ENCODE peak calls at places on chromosome 1, in six cellular contexts. U is dorsolateral prefrontal cortex, G is body of pancreas, T is colonic mucosa, P is DND-41, Q is HCT116. Y is an unnamed sample. For H3K27me3, the result is how much of the 10 kb centered on the place peaks cover.

GRCh38 chr1:185373813-185374524 is 56.9 kb upstream of the IVNS1ABP start:
- DNase-seq in U (no peak), G (no peak), T (no peak), P (no peak), Q (no peak), Y (no peak)

GRCh38 chr1:89254658-89255287 is 17.9 kb downstream of the GBP5 start:
- DNase-seq in U (no peak), G (no peak), T (no peak), P (no peak), Q (no peak), Y (no peak)

GRCh38 chr1:212413902-212414327 is 771 bp downstream of the PACC1 start:
- DNase-seq in U (no peak), G (no peak), T (no peak), P (no peak), Q (no peak), Y (no peak)

GRCh38 chr1:246794261-246795093 is 70.3 kb downstream of the SCCPDH start:
- DNase-seq in U (no peak), G (no peak), T (no peak), P (no peak), Q (no peak), Y (no peak)

GRCh38 chr1:67616394-67616985 is 68.5 kb upstream of the GADD45A start:
- DNase-seq in U (no peak), G (no peak), T (no peak), P (no peak), Q (no peak), Y (no peak)

GRCh38 chr1:172388490-172388889 is 32.0 kb upstream of the C1orf105 start:
- DNase-seq in U (no peak), G (no peak), T (no peak), P (no peak), Q (no peak), Y (no peak)

GRCh38 chr1:38140025-38140487 is 93.5 kb upstream of the POU3F1 start:
- DNase-seq in U (no peak), G (no peak), T (no peak), P (no peak), Q (no peak), Y (no peak)

GRCh38 chr1:8116892-8117262 is 90.8 kb upstream of the ERRFI1 start:
- DNase-seq in U (no peak), G (no peak), T (no peak), P (no peak), Q (no peak), Y (no peak)

GRCh38 chr1:5896706-5897105 is 95.5 kb downstream of the NPHP4 start:
- DNase-seq in U (no peak), G (no peak), T (no peak), P (no peak), Q (no peak), Y (no peak)

GRCh38 chr1:147741075-147741474 is 19.3 kb downstream of the GJA5 start:
- DNase-seq in U (no peak), G (no peak), T (no peak), P (no peak), Q (no peak), Y (no peak)

GRCh38 chr1:53686371-53687267 is 52.3 kb downstream of the GLIS1 start:
- DNase-seq in U (no peak), G (no peak), T (no peak), P (no peak), Q (no peak), Y (no peak)

GRCh38 chr1:12454406-12455391 is 163.3 kb downstream of the DHRS3 start:
- DNase-seq in U (no peak), G (no peak), T (no peak), P (no peak), Q (no peak), Y (no peak)

GRCh38 chr1:165592945-165593823 is 37.9 kb upstream of the MGST3 start:
- DNase-seq in U (no peak), G (peak), T (peak), P (peak), Q (peak), Y (peak)

GRCh38 chr1:230317823-230318819 is 108.0 kb downstream of the PGBD5 start:
- DNase-seq in U (no peak), G (peak), T (peak), P (no peak), Q (no peak), Y (no peak)

GRCh38 chr1:53127546-53127945 is 14.9 kb downstream of the SLC1A7 start:
- DNase-seq in U (no peak), G (no peak), T (no peak), P (peak), Q (no peak), Y (no peak)

GRCh38 chr1:225694151-225694603 is 41.3 kb upstream of the ENAH start:
- DNase-seq in U (no peak), G (peak), T (peak), P (no peak), Q (no peak), Y (no peak)

GRCh38 chr1:150194381-150195031 is 41.4 kb downstream of the ANP32E start:
- DNase-seq in U (no peak), G (no peak), T (no peak), P (no peak), Q (no peak), Y (no peak)

GRCh38 chr1:166197141-166197540 is 30.3 kb upstream of the FAM78B start:
- DNase-seq in U (no peak), G (peak), T (no peak), P (no peak), Q (no peak), Y (no peak)

GRCh38 chr1:37945743-37946702 is 830 bp downstream of the INPP5B start:
- DNase-seq in U (no peak), G (peak), T (peak), P (no peak), Q (no peak), Y (no peak)

GRCh38 chr1:161313554-161314200 is 504 bp upstream of the SDHC start:
- DNase-seq in U (peak), G (no peak), T (no peak), P (no peak), Q (no peak), Y (no peak)

GRCh38 chr1:222643603-222643936 is 25.7 kb downstream of the MIA3 start:
- DNase-seq in U (no peak), G (no peak), T (no peak), P (no peak), Q (peak), Y (no peak)

GRCh38 chr1:217506878-217507277 is 124.0 kb downstream of the GPATCH2 start:
- DNase-seq in U (no peak), G (no peak), T (no peak), P (no peak), Q (no peak), Y (no peak)

GRCh38 chr1:205580140-205580922 is 51.5 kb downstream of the ELK4 start:
- DNase-seq in U (no peak), G (peak), T (peak), P (no peak), Q (no peak), Y (no peak)

GRCh38 chr1:80056179-80056578 is 1049.6 kb upstream of the ADGRL4 start:
- DNase-seq in U (no peak), G (no peak), T (no peak), P (no peak), Q (no peak), Y (no peak)

GRCh38 chr1:149844096-149844495 is 55.3 kb upstream of the BOLA1 start:
- DNase-seq in U (no peak), G (no peak), T (peak), P (no peak), Q (no peak), Y (no peak)

GRCh38 chr1:59477286-59477685 is 180.4 kb downstream of the FGGY start:
- DNase-seq in U (no peak), G (no peak), T (no peak), P (peak), Q (peak), Y (no peak)

DNA sequence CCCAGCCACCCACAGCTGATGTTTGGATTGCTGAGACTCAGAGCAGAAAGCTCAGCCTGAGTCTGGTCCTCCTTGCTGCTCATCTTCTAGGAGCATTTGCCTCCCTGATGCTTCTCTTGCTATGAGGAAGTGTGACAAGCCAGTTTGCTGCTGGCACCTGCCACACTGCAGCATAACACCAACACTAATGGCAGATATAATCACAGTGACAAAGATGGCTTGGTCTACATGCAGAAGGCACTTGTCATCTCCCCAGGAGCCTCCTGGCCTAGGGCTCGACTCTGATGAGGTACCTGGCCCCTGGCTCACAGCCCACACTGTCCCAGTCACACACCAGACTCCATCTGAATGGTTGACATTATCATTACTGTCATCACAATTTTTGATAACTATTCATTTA is 13.9 kb upstream of the PSMB2 start:
- DNase-seq in U (no peak), G (no peak), T (no peak), P (no peak), Q (no peak), Y (no peak)
- H3K27me3 ChIP-seq in U (under half), G (under half), T (under half), P (under half), Q (under half), Y (under half)

GRCh38 chr1:231781887-231782286 is 155.3 kb downstream of the DISC1 start:
- DNase-seq in U (no peak), G (no peak), T (no peak), P (no peak), Q (no peak), Y (no peak)
- TF ChIP-seq CTCF in U (no peak), G (no peak), T (no peak), P (no peak), Q (no peak), Y (no peak)

DNA sequence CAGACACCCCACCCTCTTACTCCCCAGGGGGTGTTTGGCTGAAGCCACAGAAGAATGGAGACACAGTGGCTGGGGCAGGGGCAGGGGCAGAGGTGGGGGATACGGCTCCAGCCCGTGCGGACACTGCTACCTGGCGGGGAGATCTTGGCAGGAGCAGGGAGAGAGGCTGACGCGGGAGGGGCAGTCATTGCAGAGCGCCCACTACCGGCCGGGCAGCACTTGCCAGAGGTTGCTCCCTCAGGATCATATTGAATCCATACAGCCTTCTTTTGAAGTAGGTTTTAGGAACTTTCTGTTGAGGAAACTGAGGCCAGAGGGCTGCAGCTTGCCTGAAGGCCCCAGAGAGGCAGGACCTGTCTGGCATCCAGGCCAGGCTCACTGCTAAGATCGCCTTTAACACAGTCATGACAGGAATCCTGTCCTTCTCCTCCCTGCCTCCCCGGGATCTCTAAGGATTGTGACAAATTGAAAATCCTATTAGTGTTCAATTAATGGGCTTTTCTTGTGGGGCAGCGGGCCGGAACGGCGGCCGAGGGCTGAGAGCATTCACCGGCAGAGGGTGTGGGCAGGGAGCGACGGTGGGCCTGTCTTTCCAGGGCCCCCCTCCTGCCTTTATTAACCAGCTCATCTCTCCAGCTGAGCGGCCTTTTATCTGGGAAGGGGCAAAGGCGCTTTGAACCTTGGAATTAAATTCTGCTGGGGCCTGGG is 65.5 kb upstream of the WNT4 start:
- DNase-seq in U (no peak), G (peak), T (no peak), P (no peak), Q (no peak), Y (no peak)
- H3K27me3 ChIP-seq in U (under half), G (under half), T (under half), P (under half), Q (under half), Y (half or more)

DNA sequence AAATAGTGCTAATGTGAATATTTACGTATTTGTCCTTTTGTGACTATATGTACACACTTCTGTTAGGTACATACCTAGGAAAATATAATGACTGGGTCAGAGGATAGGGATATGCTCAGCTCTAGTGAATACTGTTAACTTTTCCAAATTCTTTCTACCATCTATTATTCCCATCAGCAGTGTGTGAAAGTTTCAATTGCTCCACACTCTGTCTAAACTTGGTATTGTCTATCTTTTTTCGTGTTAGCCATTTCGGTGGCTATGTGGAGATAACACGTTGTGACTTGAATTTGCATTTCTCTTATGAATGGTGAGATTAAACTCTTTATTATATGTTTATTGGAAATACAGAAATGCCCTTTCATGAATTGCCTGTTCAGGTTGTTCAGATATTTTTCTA is 22.7 kb upstream of the LELP1 start:
- DNase-seq in U (no peak), G (no peak), T (no peak), P (no peak), Q (no peak), Y (no peak)
- TF ChIP-seq CTCF in U (no peak), G (no peak), T (no peak), P (no peak), Q (no peak), Y (no peak)

GRCh38 chr1:47987601-47988000 is 9.6 kb downstream of the TRABD2B start:
- DNase-seq in U (no peak), G (no peak), T (no peak), P (no peak), Q (no peak), Y (no peak)
- H3K27me3 ChIP-seq in U (under half), G (under half), T (under half), P (under half), Q (under half), Y (under half)

GRCh38 chr1:111934346-111934745 is 55.1 kb downstream of the KCND3 start:
- DNase-seq in U (no peak), G (no peak), T (no peak), P (no peak), Q (no peak), Y (no peak)

GRCh38 chr1:111938536-111938935 is 50.9 kb downstream of the KCND3 start:
- DNase-seq in U (no peak), G (no peak), T (no peak), P (no peak), Q (no peak), Y (no peak)

GRCh38 chr1:111937147-111937725 is 52.2 kb downstream of the KCND3 start:
- DNase-seq in U (no peak), G (no peak), T (no peak), P (no peak), Q (no peak), Y (no peak)

GRCh38 chr1:111943056-111943455 is 46.4 kb downstream of the KCND3 start:
- DNase-seq in U (no peak), G (no peak), T (no peak), P (no peak), Q (no peak), Y (no peak)

DNA sequence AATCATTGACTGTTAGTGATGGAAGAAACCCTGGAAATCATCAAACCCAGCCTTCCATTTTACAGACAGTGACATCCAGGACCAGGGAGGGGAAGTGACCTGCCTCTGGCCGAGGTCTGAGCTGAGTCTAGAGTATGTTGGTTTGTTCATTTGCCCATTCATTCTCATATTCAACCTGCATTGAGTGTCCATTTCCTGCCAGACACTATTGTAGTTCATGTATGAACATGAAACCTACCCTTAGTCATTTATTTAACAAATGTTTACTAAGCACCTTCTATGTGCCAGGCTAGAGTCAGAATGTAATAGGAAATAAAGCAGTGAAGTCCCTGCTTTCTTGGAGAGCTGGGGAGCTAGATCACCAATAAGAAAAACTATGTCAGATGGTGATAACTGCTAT is 51.3 kb downstream of the KCND3 start:
- DNase-seq in U (no peak), G (no peak), T (no peak), P (no peak), Q (no peak), Y (no peak)
- TF ChIP-seq CTCF in U (no peak), G (no peak), T (no peak), P (no peak), Q (no peak), Y (no peak)

GRCh38 chr1:107940178-107940577 is 24.8 kb downstream of the VAV3 start:
- DNase-seq in U (no peak), G (no peak), T (no peak), P (no peak), Q (no peak), Y (no peak)

GRCh38 chr1:107942829-107943228 is 22.2 kb downstream of the VAV3 start:
- DNase-seq in U (no peak), G (no peak), T (no peak), P (no peak), Q (no peak), Y (no peak)

GRCh38 chr1:107939256-107939655 is 25.7 kb downstream of the VAV3 start:
- DNase-seq in U (no peak), G (no peak), T (no peak), P (no peak), Q (no peak), Y (no peak)

GRCh38 chr1:107941123-107941522 is 23.9 kb downstream of the VAV3 start:
- DNase-seq in U (no peak), G (no peak), T (no peak), P (no peak), Q (no peak), Y (no peak)

GRCh38 chr1:107943694-107944093 is 21.3 kb downstream of the VAV3 start:
- DNase-seq in U (no peak), G (no peak), T (no peak), P (peak), Q (no peak), Y (no peak)
- H3K27me3 ChIP-seq in U (under half), G (under half), T (under half), P (under half), Q (under half), Y (under half)

DNA sequence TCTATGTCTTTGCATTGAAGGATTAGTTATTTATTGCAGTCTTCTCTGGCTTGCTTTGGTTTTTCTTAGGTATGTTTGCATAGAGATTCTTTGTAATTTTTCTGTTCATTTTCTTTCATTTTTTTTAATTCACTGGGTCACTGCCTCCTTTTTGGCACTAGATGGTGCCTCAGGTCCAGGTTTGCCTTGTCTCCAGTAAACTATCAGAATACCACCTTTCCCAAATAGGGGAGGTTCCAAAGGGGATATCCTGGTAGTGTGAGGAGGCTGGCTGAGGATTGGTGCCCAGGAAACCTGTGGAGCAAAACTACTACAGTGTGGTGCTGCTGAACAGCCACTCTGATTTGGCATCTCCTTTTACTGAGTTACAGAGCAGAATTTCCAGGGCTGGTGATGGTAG is 257.1 kb downstream of the KCTD3 start:
- DNase-seq in U (no peak), G (no peak), T (no peak), P (no peak), Q (no peak), Y (no peak)
- TF ChIP-seq CTCF in U (no peak), G (no peak), T (no peak), P (no peak), Q (peak), Y (no peak)

GRCh38 chr1:14474856-14475255 is 123.6 kb upstream of the KAZN start:
- DNase-seq in U (no peak), G (no peak), T (no peak), P (no peak), Q (no peak), Y (no peak)

GRCh38 chr1:14468751-14469150 is 129.7 kb upstream of the KAZN start:
- DNase-seq in U (no peak), G (no peak), T (no peak), P (no peak), Q (no peak), Y (no peak)

GRCh38 chr1:14467112-14467511 is 131.4 kb upstream of the KAZN start:
- DNase-seq in U (no peak), G (no peak), T (no peak), P (no peak), Q (no peak), Y (no peak)

GRCh38 chr1:14466006-14466405 is 132.5 kb upstream of the KAZN start:
- DNase-seq in U (no peak), G (no peak), T (no peak), P (no peak), Q (no peak), Y (no peak)

DNA sequence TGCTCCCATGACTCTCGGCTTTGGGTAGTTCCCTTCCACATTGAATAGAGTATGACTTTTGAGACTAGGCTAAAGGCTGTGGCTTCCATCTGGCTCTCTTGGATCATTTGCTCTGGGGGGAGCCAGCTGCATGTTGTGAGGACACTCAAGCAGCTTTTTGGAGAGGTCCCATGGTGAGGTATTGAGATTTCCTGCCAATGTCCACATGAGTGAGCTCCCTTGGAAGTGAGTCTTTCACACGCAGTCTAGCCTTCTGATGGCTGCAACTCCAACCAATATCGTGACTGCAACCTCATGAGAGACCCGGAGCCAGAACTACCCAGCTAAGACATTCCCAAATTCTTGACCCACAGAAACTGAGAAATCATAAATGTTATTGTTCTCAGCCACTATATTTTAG is 127.7 kb upstream of the KAZN start:
- DNase-seq in U (no peak), G (no peak), T (no peak), P (no peak), Q (no peak), Y (no peak)
- H3K27me3 ChIP-seq in U (under half), G (under half), T (under half), P (under half), Q (under half), Y (under half)

GRCh38 chr1:155933591-155934096 is 569 bp downstream of the KHDC4 start:
- DNase-seq in U (no peak), G (no peak), T (no peak), P (peak), Q (no peak), Y (no peak)

GRCh38 chr1:155932085-155932484 is 2.1 kb downstream of the KHDC4 start:
- DNase-seq in U (no peak), G (no peak), T (no peak), P (no peak), Q (no peak), Y (no peak)

GRCh38 chr1:155932487-155932886 is 1.7 kb downstream of the KHDC4 start:
- DNase-seq in U (no peak), G (no peak), T (no peak), P (no peak), Q (no peak), Y (no peak)

GRCh38 chr1:155934933-155935590 is 849 bp upstream of the KHDC4 start:
- DNase-seq in U (no peak), G (no peak), T (no peak), P (peak), Q (no peak), Y (no peak)

GRCh38 chr1:155934097-155934932 is at the start of gene KHDC4:
- DNase-seq in U (peak), G (peak), T (peak), P (peak), Q (peak), Y (peak)
- TF ChIP-seq CTCF in U (peak), G (no peak), T (no peak), P (peak), Q (no peak), Y (no peak)

Y was measured in CD4-positive, alpha-beta T cell.